ENCODE peak calls at places on chromosome 15, in eight cellular contexts. U, F, Z, B, O, K, Y and Q are unnamed samples.

GRCh38 chr15:64620991-64621495 is 154.3 kb downstream of the RBPMS2 start:
- DNase-seq in U (no peak), F (no peak), Z (no peak), B (no peak), O (no peak), K (no peak), Y (no peak), Q (no peak)

GRCh38 chr15:91032919-91033803 is 10.8 kb upstream of the VPS33B start:
- DNase-seq in U (peak), F (peak), Z (peak), B (peak), O (peak), K (peak), Y (no peak), Q (peak)

GRCh38 chr15:85318048-85318731 is 62.2 kb upstream of the AKAP13 start:
- DNase-seq in U (peak), F (peak), Z (peak), B (peak), O (no peak), K (peak), Y (peak), Q (peak)

GRCh38 chr15:26891448-26891881 is 24.6 kb downstream of the GABRA5 start:
- DNase-seq in U (peak), F (no peak), Z (peak), B (peak), O (peak), K (peak), Y (peak), Q (peak)

GRCh38 chr15:62505761-62506160 is 340.7 kb upstream of the C2CD4B start:
- DNase-seq in U (no peak), F (no peak), Z (peak), B (no peak), O (no peak), K (no peak), Y (no peak), Q (no peak)

GRCh38 chr15:92869263-92869940 is 30.7 kb upstream of the CHD2 start:
- DNase-seq in U (no peak), F (no peak), Z (peak), B (peak), O (no peak), K (no peak), Y (peak), Q (peak)

GRCh38 chr15:98873441-98874218 is 134.0 kb downstream of the PGPEP1L start:
- DNase-seq in U (no peak), F (peak), Z (peak), B (peak), O (peak), K (peak), Y (peak), Q (peak)

GRCh38 chr15:76065793-76066192 is 6.0 kb downstream of the TMEM266 start:
- DNase-seq in U (no peak), F (no peak), Z (no peak), B (no peak), O (no peak), K (no peak), Y (no peak), Q (no peak)

GRCh38 chr15:82106671-82107070 is 60.9 kb upstream of the MEX3B start:
- DNase-seq in U (no peak), F (no peak), Z (no peak), B (no peak), O (no peak), K (no peak), Y (no peak), Q (no peak)

GRCh38 chr15:92393287-92393993 is at the start of gene ST8SIA2:
- DNase-seq in U (peak), F (no peak), Z (no peak), B (peak), O (no peak), K (peak), Y (no peak), Q (peak)

GRCh38 chr15:31275331-31276262 is 51.0 kb upstream of the KLF13 start:
- DNase-seq in U (no peak), F (no peak), Z (no peak), B (no peak), O (no peak), K (no peak), Y (no peak), Q (no peak)

GRCh38 chr15:78024141-78024567 is 53.4 kb downstream of the TBC1D2B start:
- DNase-seq in U (no peak), F (no peak), Z (peak), B (no peak), O (no peak), K (no peak), Y (peak), Q (no peak)

GRCh38 chr15:73602444-73602843 is 30.7 kb downstream of the NPTN start:
- DNase-seq in U (no peak), F (no peak), Z (no peak), B (no peak), O (no peak), K (no peak), Y (no peak), Q (no peak)

GRCh38 chr15:58453931-58454793 is 22.4 kb downstream of the LIPC start:
- DNase-seq in U (peak), F (no peak), Z (peak), B (no peak), O (no peak), K (no peak), Y (no peak), Q (no peak)

GRCh38 chr15:31372635-31373091 is 46.0 kb downstream of the KLF13 start:
- DNase-seq in U (no peak), F (no peak), Z (peak), B (peak), O (no peak), K (no peak), Y (peak), Q (peak)

GRCh38 chr15:55796321-55796965 is 53.5 kb upstream of the PRTG start:
- DNase-seq in U (no peak), F (no peak), Z (peak), B (peak), O (no peak), K (no peak), Y (peak), Q (peak)

GRCh38 chr15:74384566-74385441 is 17.4 kb upstream of the CYP11A1 start:
- DNase-seq in U (peak), F (no peak), Z (no peak), B (peak), O (no peak), K (peak), Y (no peak), Q (peak)

GRCh38 chr15:53976844-53977392 is 1.3 kb upstream of the UNC13C start:
- DNase-seq in U (no peak), F (no peak), Z (no peak), B (peak), O (peak), K (no peak), Y (no peak), Q (peak)

GRCh38 chr15:83380682-83381081 is 66.5 kb upstream of the SH3GL3 start:
- DNase-seq in U (peak), F (peak), Z (peak), B (peak), O (peak), K (peak), Y (peak), Q (peak)

GRCh38 chr15:90205050-90205848 is 4.1 kb downstream of the SEMA4B start:
- DNase-seq in U (no peak), F (no peak), Z (no peak), B (no peak), O (no peak), K (no peak), Y (no peak), Q (no peak)

GRCh38 chr15:34318277-34319079 is 19.1 kb downstream of the SLC12A6 start:
- DNase-seq in U (peak), F (peak), Z (peak), B (peak), O (peak), K (peak), Y (peak), Q (peak)

GRCh38 chr15:99722406-99722805 is 10.8 kb downstream of the LYSMD4 start:
- DNase-seq in U (no peak), F (no peak), Z (no peak), B (no peak), O (no peak), K (no peak), Y (no peak), Q (no peak)

GRCh38 chr15:95196176-95196915 is 965.0 kb downstream of the MCTP2 start:
- DNase-seq in U (no peak), F (no peak), Z (no peak), B (no peak), O (no peak), K (no peak), Y (no peak), Q (no peak)

GRCh38 chr15:57376695-57377477 is 581 bp downstream of the CGNL1 start:
- DNase-seq in U (peak), F (no peak), Z (peak), B (peak), O (peak), K (no peak), Y (peak), Q (no peak)

GRCh38 chr15:33742807-33743206 is 225.5 kb upstream of the CHRM5 start:
- DNase-seq in U (no peak), F (no peak), Z (peak), B (no peak), O (no peak), K (no peak), Y (no peak), Q (no peak)

GRCh38 chr15:60928210-60928609 is 300.9 kb downstream of the RORA start:
- DNase-seq in U (no peak), F (no peak), Z (no peak), B (no peak), O (no peak), K (no peak), Y (no peak), Q (no peak)

GRCh38 chr15:36959746-36960145 is 140.6 kb downstream of the MEIS2 start:
- DNase-seq in U (no peak), F (no peak), Z (no peak), B (no peak), O (no peak), K (no peak), Y (no peak), Q (peak)

GRCh38 chr15:65920121-65920520 is 50.8 kb downstream of the RAB11A start:
- DNase-seq in U (no peak), F (no peak), Z (no peak), B (no peak), O (no peak), K (no peak), Y (no peak), Q (no peak)

GRCh38 chr15:32873292-32874114 is 155.7 kb downstream of the GREM1 start:
- DNase-seq in U (no peak), F (no peak), Z (no peak), B (no peak), O (no peak), K (no peak), Y (peak), Q (no peak)

GRCh38 chr15:70348581-70349344 is 251.0 kb upstream of the TLE3 start:
- DNase-seq in U (no peak), F (no peak), Z (no peak), B (peak), O (peak), K (no peak), Y (no peak), Q (peak)

GRCh38 chr15:31434418-31435255 is 108.0 kb downstream of the KLF13 start:
- DNase-seq in U (peak), F (no peak), Z (peak), B (peak), O (peak), K (peak), Y (peak), Q (peak)

GRCh38 chr15:96501362-96501761 is 170.9 kb downstream of the NR2F2 start:
- DNase-seq in U (no peak), F (no peak), Z (no peak), B (no peak), O (no peak), K (no peak), Y (no peak), Q (no peak)

GRCh38 chr15:56749982-56750381 is 16.7 kb upstream of the ZNF280D start:
- DNase-seq in U (no peak), F (no peak), Z (no peak), B (no peak), O (no peak), K (no peak), Y (peak), Q (no peak)

GRCh38 chr15:29939404-29939803 is 117.1 kb upstream of the TJP1 start:
- DNase-seq in U (no peak), F (no peak), Z (peak), B (peak), O (no peak), K (no peak), Y (peak), Q (peak)

GRCh38 chr15:29942144-29942543 is 119.9 kb upstream of the TJP1 start:
- DNase-seq in U (no peak), F (no peak), Z (peak), B (no peak), O (no peak), K (no peak), Y (no peak), Q (no peak)

GRCh38 chr15:29937956-29938355 is 115.7 kb upstream of the TJP1 start:
- DNase-seq in U (no peak), F (no peak), Z (peak), B (peak), O (no peak), K (no peak), Y (peak), Q (peak)

GRCh38 chr15:29936353-29937049 is 114.2 kb upstream of the TJP1 start:
- DNase-seq in U (no peak), F (no peak), Z (peak), B (peak), O (no peak), K (no peak), Y (peak), Q (peak)

GRCh38 chr15:29938701-29939340 is 116.6 kb upstream of the TJP1 start:
- DNase-seq in U (no peak), F (no peak), Z (peak), B (no peak), O (no peak), K (no peak), Y (peak), Q (peak)
- TF ChIP-seq CTCF in U (no peak), F (peak), Z (no peak), B (no peak), O (no peak), K (peak), Y (peak), Q (peak)

GRCh38 chr15:100810831-100811230 is 68.8 kb upstream of the ALDH1A3 start:
- DNase-seq in U (no peak), F (no peak), Z (peak), B (no peak), O (no peak), K (no peak), Y (no peak), Q (no peak)
- TF ChIP-seq CTCF in U (no peak), F (no peak), Z (no peak), B (no peak), O (no peak), K (no peak), Y (no peak), Q (no peak)

GRCh38 chr15:39315200-39315599 is 265.7 kb upstream of the THBS1 start:
- DNase-seq in U (no peak), F (no peak), Z (no peak), B (no peak), O (no peak), K (no peak), Y (no peak), Q (no peak)

GRCh38 chr15:39313467-39313866 is 267.4 kb upstream of the THBS1 start:
- DNase-seq in U (no peak), F (no peak), Z (no peak), B (no peak), O (no peak), K (no peak), Y (no peak), Q (no peak)

GRCh38 chr15:39313881-39314280 is 267.0 kb upstream of the THBS1 start:
- DNase-seq in U (no peak), F (no peak), Z (no peak), B (no peak), O (no peak), K (no peak), Y (no peak), Q (no peak)

GRCh38 chr15:39310633-39311032 is 270.2 kb upstream of the THBS1 start:
- DNase-seq in U (no peak), F (no peak), Z (peak), B (peak), O (no peak), K (no peak), Y (peak), Q (peak)

GRCh38 chr15:39312984-39313383 is 267.9 kb upstream of the THBS1 start:
- DNase-seq in U (no peak), F (peak), Z (peak), B (no peak), O (peak), K (no peak), Y (no peak), Q (no peak)
- TF ChIP-seq CTCF in U (peak), F (peak), Z (no peak), B (no peak), O (no peak), K (peak), Y (no peak), Q (peak)

GRCh38 chr15:68633181-68634121 is 54.7 kb downstream of the CORO2B start:
- DNase-seq in U (no peak), F (no peak), Z (no peak), B (no peak), O (no peak), K (no peak), Y (no peak), Q (no peak)

GRCh38 chr15:68632101-68632500 is 53.3 kb downstream of the CORO2B start:
- DNase-seq in U (no peak), F (no peak), Z (no peak), B (no peak), O (no peak), K (no peak), Y (no peak), Q (no peak)

GRCh38 chr15:68630836-68631235 is 52.0 kb downstream of the CORO2B start:
- DNase-seq in U (no peak), F (no peak), Z (no peak), B (no peak), O (no peak), K (no peak), Y (no peak), Q (no peak)

GRCh38 chr15:68630205-68630555 is 51.4 kb downstream of the CORO2B start:
- DNase-seq in U (no peak), F (no peak), Z (no peak), B (no peak), O (no peak), K (no peak), Y (no peak), Q (no peak)

DNA sequence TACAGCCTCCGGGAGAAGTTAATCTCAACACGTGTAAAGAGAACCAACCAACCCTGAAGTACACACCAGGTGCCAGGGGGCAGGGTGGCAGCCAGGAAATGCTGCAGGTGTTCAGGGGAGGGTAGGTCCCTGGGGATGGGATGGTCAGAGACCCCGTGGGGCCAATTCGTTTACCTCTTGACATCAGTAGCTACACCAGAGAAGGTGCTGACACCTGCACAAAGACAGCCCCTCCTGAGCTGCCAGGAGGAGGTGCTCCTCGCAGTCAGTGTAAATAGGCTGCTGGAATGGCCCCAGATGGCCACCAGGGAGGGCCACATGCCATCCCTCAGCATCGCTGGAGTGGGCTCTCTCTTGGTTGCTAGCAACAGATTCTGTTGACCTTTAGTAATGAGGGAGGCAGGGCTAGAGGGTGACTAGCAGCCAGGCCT is 52.8 kb downstream of the CORO2B start:
- DNase-seq in U (no peak), F (no peak), Z (no peak), B (no peak), O (no peak), K (no peak), Y (no peak), Q (no peak)
- TF ChIP-seq CTCF in U (no peak), F (peak), Z (no peak), B (no peak), O (no peak), K (no peak), Y (no peak), Q (peak)

GRCh38 chr15:69119692-69120395 is 40.6 kb upstream of the GLCE start:
- DNase-seq in U (no peak), F (no peak), Z (no peak), B (no peak), O (no peak), K (no peak), Y (no peak), Q (no peak)

GRCh38 chr15:69121198-69121828 is 39.1 kb upstream of the GLCE start:
- DNase-seq in U (no peak), F (no peak), Z (no peak), B (no peak), O (no peak), K (no peak), Y (no peak), Q (no peak)

GRCh38 chr15:69118089-69118488 is 42.3 kb upstream of the GLCE start:
- DNase-seq in U (no peak), F (no peak), Z (no peak), B (no peak), O (no peak), K (no peak), Y (no peak), Q (peak)

GRCh38 chr15:69119016-69119415 is 41.4 kb upstream of the GLCE start:
- DNase-seq in U (no peak), F (no peak), Z (no peak), B (no peak), O (no peak), K (no peak), Y (no peak), Q (no peak)

DNA sequence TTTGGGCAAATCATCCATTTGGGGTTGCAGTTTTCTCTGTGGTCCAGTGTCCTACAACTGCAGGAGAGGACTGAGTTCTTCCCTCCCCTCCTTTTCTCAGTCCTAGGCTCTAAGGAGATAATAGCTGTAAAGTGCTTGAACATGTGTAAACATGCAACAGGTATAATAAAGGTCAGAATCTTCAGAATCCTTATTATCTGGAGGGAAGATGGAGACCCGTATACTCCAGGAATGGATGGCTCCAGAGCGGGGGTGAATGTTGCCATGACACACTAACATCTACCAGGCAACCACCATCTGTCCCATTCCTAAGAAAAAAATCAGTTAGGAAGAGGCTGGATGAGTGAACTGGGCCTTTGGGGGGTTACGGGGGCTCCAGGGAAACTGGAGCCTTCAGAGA is 39.7 kb upstream of the GLCE start:
- DNase-seq in U (no peak), F (no peak), Z (no peak), B (no peak), O (no peak), K (no peak), Y (no peak), Q (no peak)
- TF ChIP-seq CTCF in U (no peak), F (no peak), Z (no peak), B (no peak), O (no peak), K (no peak), Y (no peak), Q (no peak)

GRCh38 chr15:52796742-52797515 is 6.8 kb upstream of the ONECUT1 start:
- DNase-seq in U (no peak), F (no peak), Z (no peak), B (no peak), O (no peak), K (no peak), Y (no peak), Q (no peak)
- TF ChIP-seq CTCF in U (no peak), F (no peak), Z (no peak), B (no peak), O (no peak), K (no peak), Y (no peak), Q (no peak)

GRCh38 chr15:39886418-39886817 is 33.6 kb downstream of the GPR176 start:
- DNase-seq in U (no peak), F (no peak), Z (no peak), B (no peak), O (no peak), K (no peak), Y (no peak), Q (no peak)

GRCh38 chr15:39888243-39888642 is 31.8 kb downstream of the GPR176 start:
- DNase-seq in U (no peak), F (no peak), Z (no peak), B (no peak), O (no peak), K (no peak), Y (no peak), Q (no peak)

GRCh38 chr15:39887211-39887610 is 32.9 kb downstream of the GPR176 start:
- DNase-seq in U (no peak), F (no peak), Z (no peak), B (no peak), O (no peak), K (no peak), Y (no peak), Q (no peak)

GRCh38 chr15:39888809-39889208 is 31.3 kb downstream of the GPR176 start:
- DNase-seq in U (no peak), F (no peak), Z (peak), B (no peak), O (no peak), K (no peak), Y (no peak), Q (no peak)

DNA sequence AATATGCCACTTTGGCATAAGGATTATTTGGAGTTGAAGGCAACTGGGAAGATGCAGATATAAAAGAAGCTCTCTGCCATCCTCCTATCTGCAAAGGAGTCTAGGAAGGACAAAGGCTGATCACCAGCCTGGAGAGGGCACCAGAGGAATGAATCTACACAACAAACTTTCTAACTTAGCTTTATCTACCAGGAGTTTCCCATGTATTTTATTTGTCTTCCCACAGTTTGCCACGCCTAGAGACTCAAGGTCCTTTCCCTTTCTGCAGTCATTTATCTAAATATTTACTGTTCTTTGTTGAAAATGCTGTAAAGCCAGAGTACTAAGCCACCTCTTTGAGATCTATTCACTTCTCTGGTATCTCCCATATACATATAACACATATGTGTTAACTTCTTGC is 32.2 kb downstream of the GPR176 start:
- DNase-seq in U (no peak), F (peak), Z (peak), B (peak), O (no peak), K (no peak), Y (peak), Q (peak)
- TF ChIP-seq CTCF in U (peak), F (peak), Z (peak), B (peak), O (no peak), K (peak), Y (peak), Q (peak)